ENCODE peak calls at places on chromosomes 2 and 18, in seven cellular contexts. K, V, L, C, U, B and X are unnamed samples.

GRCh38 chr18:3623769-3624545 is 174.0 kb downstream of the TGIF1 start:
- DNase-seq in K (peak; percentile 86), V (peak; percentile 68), L (peak; percentile 75), C (peak; percentile 99), U (peak; percentile 66), B (peak; percentile 88), X (peak; percentile 85)

GRCh38 chr2:8479298-8479697 is 202.6 kb upstream of the ID2 start:
- DNase-seq in K (no peak), V (no peak), L (peak; percentile 15), C (no peak), U (no peak), B (no peak), X (peak; percentile 76)

GRCh38 chr2:39451954-39452353 is 14.9 kb upstream of the MAP4K3 start:
- DNase-seq in K (no peak), V (no peak), L (no peak), C (no peak), U (no peak), B (no peak), X (no peak)

GRCh38 chr2:232455426-232456255 is at the start of gene ALPI:
- DNase-seq in K (no peak), V (no peak), L (no peak), C (no peak), U (no peak), B (peak; percentile 37), X (peak; percentile 87)

GRCh38 chr2:232674491-232674890 is 22.6 kb upstream of the GIGYF2 start:
- DNase-seq in K (no peak), V (no peak), L (no peak), C (no peak), U (no peak), B (no peak), X (no peak)

GRCh38 chr2:197307933-197308521 is 2.6 kb downstream of the ANKRD44 start:
- DNase-seq in K (no peak), V (no peak), L (no peak), C (no peak), U (no peak), B (no peak), X (no peak)

GRCh38 chr18:9354256-9354655 is 19.7 kb downstream of the TWSG1 start:
- DNase-seq in K (no peak), V (no peak), L (no peak), C (no peak), U (no peak), B (no peak), X (no peak)

GRCh38 chr2:191304939-191305875 is 60.0 kb downstream of the MYO1B start:
- DNase-seq in K (peak; percentile 72), V (no peak), L (no peak), C (no peak), U (no peak), B (no peak), X (no peak)

GRCh38 chr18:10892801-10893595 is 256.4 kb downstream of the PIEZO2 start:
- DNase-seq in K (no peak), V (no peak), L (no peak), C (no peak), U (no peak), B (no peak), X (no peak)

GRCh38 chr2:38748857-38749804 is 2.0 kb downstream of the SRSF7 start:
- DNase-seq in K (no peak), V (no peak), L (no peak), C (no peak), U (no peak), B (no peak), X (no peak)

GRCh38 chr18:59915606-59916005 is 15.8 kb downstream of the PMAIP1 start:
- DNase-seq in K (no peak), V (no peak), L (no peak), C (no peak), U (no peak), B (no peak), X (no peak)

GRCh38 chr2:167294031-167294774 is 405.9 kb downstream of the XIRP2 start:
- DNase-seq in K (peak; percentile 51), V (no peak), L (no peak), C (peak; percentile 7), U (no peak), B (peak; percentile 80), X (peak; percentile 35)

GRCh38 chr2:201654611-201655384 is 11.5 kb upstream of the TMEM237 start:
- DNase-seq in K (no peak), V (no peak), L (no peak), C (no peak), U (no peak), B (no peak), X (no peak)

GRCh38 chr2:111116016-111116746 is 4.5 kb upstream of the BCL2L11 start:
- DNase-seq in K (no peak), V (no peak), L (no peak), C (no peak), U (no peak), B (no peak), X (no peak)

GRCh38 chr2:207897541-207898353 is 127.6 kb downstream of the PLEKHM3 start:
- DNase-seq in K (no peak), V (no peak), L (no peak), C (no peak), U (no peak), B (no peak), X (no peak)

GRCh38 chr18:55699233-55699765 is 111.3 kb upstream of the TCF4 start:
- DNase-seq in K (no peak), V (no peak), L (no peak), C (no peak), U (no peak), B (no peak), X (no peak)

GRCh38 chr18:55695091-55695490 is 107.1 kb upstream of the TCF4 start:
- DNase-seq in K (no peak), V (no peak), L (no peak), C (no peak), U (no peak), B (no peak), X (no peak)

DNA sequence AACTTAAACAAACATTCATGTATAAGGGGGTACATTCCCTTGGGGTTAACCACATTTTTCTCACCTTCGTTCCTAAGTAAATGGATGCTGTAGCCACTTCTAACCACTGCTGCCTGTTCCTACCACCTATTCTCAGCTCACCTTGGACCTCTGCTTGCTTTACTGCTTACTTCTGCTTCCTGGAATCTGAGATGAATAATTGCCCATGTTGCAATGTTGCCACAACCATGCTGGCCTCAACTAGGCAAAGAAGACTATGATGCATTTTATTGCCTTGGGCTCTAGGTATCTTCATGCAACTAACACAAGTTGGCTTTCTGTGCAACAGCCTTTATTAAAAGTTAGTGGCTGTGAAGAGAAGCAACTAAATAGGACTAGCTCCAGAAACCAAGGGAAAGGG is 106.3 kb upstream of the TCF4 start:
- DNase-seq in K (no peak), V (no peak), L (no peak), C (no peak), U (no peak), B (no peak), X (peak; percentile 23)
- TF ChIP-seq CTCF in K (no peak), V (no peak), L (no peak), C (no peak), U (no peak), B (no peak), X (no peak)

DNA sequence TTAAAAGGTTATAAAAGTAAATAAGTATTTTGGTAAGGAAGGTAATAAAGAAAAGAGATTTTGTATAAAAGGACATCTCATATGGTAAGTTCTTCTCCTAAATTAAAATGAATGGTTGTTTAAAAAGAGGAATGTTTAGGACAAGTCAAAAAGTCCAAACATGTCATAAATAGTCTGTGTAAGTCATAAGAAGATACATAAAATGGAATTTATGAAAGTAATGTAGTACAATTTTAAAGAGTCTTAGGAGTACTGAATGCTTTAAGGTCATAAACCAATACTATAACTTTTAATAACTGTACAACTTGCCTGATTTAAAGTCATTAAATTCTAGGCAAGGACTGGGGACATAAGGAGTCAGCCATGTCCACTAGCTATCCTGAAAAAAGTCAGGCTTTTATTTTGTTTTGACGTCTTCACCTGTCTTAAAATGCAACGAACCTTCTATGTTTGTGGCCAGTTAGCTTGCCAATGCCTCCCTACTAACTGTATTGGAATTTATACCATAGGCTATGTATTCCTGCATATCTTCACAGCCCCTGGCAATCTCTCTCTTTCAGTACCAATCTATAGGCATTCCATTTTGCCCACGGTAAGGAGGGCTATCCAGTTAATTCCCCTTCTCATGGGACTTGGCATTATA is 312.3 kb upstream of the LRRTM4 start:
- DNase-seq in K (no peak), V (no peak), L (no peak), C (no peak), U (no peak), B (no peak), X (no peak)
- H3K9me3 ChIP-seq in K (peaks cover 19% of the 10 kb centered on the region), V (no peaks in the 10 kb centered on the region), L (peaks cover 4% of the 10 kb centered on the region), C (peaks cover 42% of the 10 kb centered on the region), U (no peaks in the 10 kb centered on the region), B (no peaks in the 10 kb centered on the region), X (no peaks in the 10 kb centered on the region)

GRCh38 chr2:117065912-117066311 is 748.6 kb upstream of the DDX18 start:
- DNase-seq in K (no peak), V (no peak), L (no peak), C (no peak), U (no peak), B (no peak), X (no peak)
- H3K4me3 ChIP-seq in K (no peak overlapping the region), V (no peak overlapping the region), L (no peak overlapping the region), C (no peak overlapping the region), U (no peak overlapping the region), B (no peak overlapping the region), X (no peak overlapping the region)

GRCh38 chr2:188659656-188660406 is 314.3 kb upstream of the COL3A1 start:
- DNase-seq in K (no peak), V (no peak), L (no peak), C (peak; percentile 61), U (no peak), B (no peak), X (no peak)
- TF ChIP-seq CTCF in K (no peak), V (no peak), L (no peak), C (no peak), U (no peak), B (no peak), X (no peak)